ENCODE peak calls at places on chromosomes 6 and 20, in four cellular contexts. B, C, Z and D are unnamed samples.

GRCh38 chr6:12348530-12349511 is 58.7 kb downstream of the EDN1 start:
- DNase-seq in C (no peak), Z (no peak), B (peak), D (peak)

GRCh38 chr6:22062807-22063408 is 233.9 kb downstream of the PRL start:
- DNase-seq in Z (no peak), C (no peak), B (no peak), D (no peak)

GRCh38 chr20:56551571-56551970 is 18.5 kb downstream of the FAM209B start:
- DNase-seq in Z (no peak), B (no peak), C (no peak), D (no peak)

GRCh38 chr6:148479498-148479897 is 136.9 kb downstream of the SASH1 start:
- DNase-seq in C (no peak), B (no peak), Z (no peak), D (no peak)

GRCh38 chr20:38726849-38727601 is 2.7 kb downstream of the SLC32A1 start:
- DNase-seq in Z (no peak), C (peak), B (peak), D (no peak)

GRCh38 chr6:131014080-131014776 is 48.8 kb downstream of the EPB41L2 start:
- DNase-seq in B (no peak), C (no peak), Z (no peak), D (no peak)

GRCh38 chr6:70421509-70421908 is 8.2 kb downstream of the FAM135A start:
- DNase-seq in C (no peak), Z (no peak), B (peak), D (no peak)

GRCh38 chr20:50392138-50392866 is 117.9 kb upstream of the PTPN1 start:
- DNase-seq in C (no peak), Z (no peak), B (no peak), D (no peak)

GRCh38 chr20:373171-373890 is 7.2 kb upstream of the TRIB3 start:
- DNase-seq in B (peak), Z (no peak), C (peak), D (peak)

GRCh38 chr6:18609715-18610114 is 222.6 kb downstream of the RNF144B start:
- DNase-seq in B (no peak), Z (no peak), C (no peak), D (no peak)

GRCh38 chr6:73309534-73309783 is 44.6 kb downstream of the DPPA5 start:
- DNase-seq in C (no peak), Z (no peak), B (no peak), D (no peak)

GRCh38 chr20:50318709-50319108 is 128.1 kb downstream of the CEBPB start:
- DNase-seq in Z (no peak), B (no peak), C (no peak), D (no peak)

GRCh38 chr20:44407402-44408184 is 52.1 kb downstream of the HNF4A start:
- DNase-seq in C (no peak), B (peak), Z (no peak), D (peak)

GRCh38 chr6:105211831-105212230 is 32.0 kb upstream of the POPDC3 start:
- DNase-seq in B (no peak), Z (no peak), C (no peak), D (peak)

GRCh38 chr20:41046716-41047115 is 18.1 kb downstream of the TOP1 start:
- DNase-seq in C (no peak), B (no peak), Z (no peak), D (peak)

GRCh38 chr6:33683051-33683571 is 28.4 kb downstream of the UQCC2 start:
- DNase-seq in C (no peak), Z (no peak), B (no peak), D (no peak)

GRCh38 chr6:149140137-149140909 is 177.2 kb upstream of the TAB2 start:
- DNase-seq in C (no peak), Z (no peak), B (no peak), D (no peak)

GRCh38 chr20:49699200-49699992 is 14.3 kb downstream of the B4GALT5 start:
- DNase-seq in B (no peak), C (no peak), Z (no peak), D (peak)

GRCh38 chr20:63698739-63699465 is 2.5 kb downstream of the TNFRSF6B start:
- DNase-seq in B (peak), C (peak), Z (no peak), D (peak)
- H3K27ac ChIP-seq in B (no peak), C (no peak), Z (no peak), D (peak)

DNA sequence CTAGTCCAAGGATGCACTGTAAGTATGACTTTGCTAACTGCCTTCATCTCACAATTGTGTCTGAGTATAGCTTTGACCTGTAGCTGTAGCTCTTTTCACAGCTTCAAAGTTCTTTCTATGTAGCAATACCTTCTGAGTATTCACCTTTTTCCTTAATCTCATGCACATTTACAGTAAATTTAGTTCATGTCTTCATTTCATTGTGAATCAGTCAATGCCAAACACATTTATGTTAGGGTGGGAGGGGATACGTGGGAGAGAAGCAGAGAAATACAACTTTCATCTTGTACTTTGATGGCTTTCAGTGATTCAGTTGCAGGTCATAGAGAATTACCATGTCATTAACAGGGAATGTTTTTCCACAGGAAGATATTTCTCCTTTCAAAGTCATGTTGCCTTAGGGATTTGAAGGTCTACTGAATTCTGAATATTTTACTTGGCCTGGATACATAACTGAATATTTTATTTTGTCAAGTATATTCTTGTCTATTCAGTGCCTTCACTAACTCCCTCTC is 119.2 kb downstream of the TINAG start:
- DNase-seq in Z (no peak), C (no peak), B (no peak), D (peak)
- H4K5ac ChIP-seq in Z (no peak), C (no peak), B (no peak), D (no peak)

DNA sequence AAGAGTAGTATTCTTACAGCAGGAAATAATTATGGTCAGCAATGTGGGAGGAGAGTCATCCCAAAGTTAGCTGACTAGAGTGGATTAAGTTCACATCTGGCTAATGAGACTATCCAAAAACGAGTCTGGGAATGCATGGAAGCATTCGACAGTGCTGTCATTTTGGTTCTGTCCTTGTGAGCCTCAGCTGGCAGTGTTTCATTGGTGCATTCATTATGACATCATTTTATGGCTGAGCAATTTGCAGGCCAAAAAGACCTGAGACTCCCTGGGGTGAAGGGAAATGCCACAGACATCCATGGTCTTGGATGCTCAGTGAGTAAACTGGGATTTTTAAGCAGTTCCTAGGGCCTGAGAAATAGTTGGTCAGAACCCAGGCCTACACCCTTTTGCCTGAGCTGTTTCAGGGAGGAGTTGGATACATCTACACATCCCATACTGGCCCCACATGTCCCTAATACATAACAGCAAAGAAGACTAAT is 196.4 kb upstream of the CCN2 start:
- DNase-seq in Z (no peak), C (no peak), B (peak), D (peak)
- H3K27ac ChIP-seq in Z (no peak), C (no peak), B (no peak), D (peak)

GRCh38 chr6:155378724-155379123 is 64.4 kb upstream of the TFB1M start:
- DNase-seq in C (no peak), B (no peak), Z (no peak), D (no peak)
- H4K5ac ChIP-seq in C (no peak), B (no peak), Z (no peak), D (peak)

DNA sequence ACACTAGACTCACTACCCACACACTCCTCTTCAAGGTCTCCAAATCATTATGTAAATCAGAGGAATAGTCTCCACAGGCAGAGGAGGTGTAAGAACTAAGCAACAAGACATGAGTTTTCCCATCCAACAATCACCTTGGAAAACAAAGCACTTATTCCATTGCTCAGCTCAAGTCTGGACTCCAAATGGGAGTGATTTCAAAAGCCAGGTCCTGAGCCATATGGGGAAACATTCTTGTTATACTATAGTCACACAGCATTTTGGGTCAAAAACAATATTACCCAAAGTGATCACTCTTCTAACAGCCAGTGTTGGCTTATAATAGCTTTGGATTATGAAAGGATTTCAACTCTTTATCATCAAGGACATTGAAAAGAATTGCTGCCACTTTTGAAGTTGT is 3.6 kb upstream of the PRPH2 start:
- DNase-seq in Z (no peak), B (no peak), C (no peak), D (no peak)
- H3K27ac ChIP-seq in Z (no peak), B (no peak), C (no peak), D (no peak)

GRCh38 chr20:17510548-17510947 is 20.6 kb downstream of the BFSP1 start:
- DNase-seq in C (no peak), B (no peak), Z (no peak), D (no peak)
- H4K5ac ChIP-seq in C (no peak), B (no peak), Z (no peak), D (no peak)

GRCh38 chr6:143698329-143698728 is 20.6 kb downstream of the PHACTR2 start:
- DNase-seq in B (no peak), Z (no peak), C (no peak), D (no peak)
- H3K27ac ChIP-seq in B (no peak), Z (no peak), C (no peak), D (peak)

GRCh38 chr6:15513801-15514711 is 148.8 kb downstream of the DTNBP1 start:
- DNase-seq in C (no peak), B (no peak), Z (no peak), D (no peak)

GRCh38 chr6:15515660-15516375 is 147.0 kb downstream of the DTNBP1 start:
- DNase-seq in B (no peak), Z (no peak), C (no peak), D (no peak)

GRCh38 chr6:15516378-15516777 is 146.4 kb downstream of the DTNBP1 start:
- DNase-seq in B (no peak), C (no peak), Z (no peak), D (no peak)

GRCh38 chr6:15516923-15517560 is 145.8 kb downstream of the DTNBP1 start:
- DNase-seq in Z (no peak), B (no peak), C (no peak), D (no peak)

GRCh38 chr6:15515226-15515625 is 147.6 kb downstream of the DTNBP1 start:
- DNase-seq in C (no peak), B (no peak), Z (no peak), D (no peak)
- H4K5ac ChIP-seq in C (no peak), B (no peak), Z (no peak), D (no peak)

GRCh38 chr20:51437182-51437923 is 105.2 kb downstream of the NFATC2 start:
- DNase-seq in C (no peak), B (no peak), Z (no peak), D (no peak)
- H3K27ac ChIP-seq in C (no peak), B (no peak), Z (no peak), D (no peak)

GRCh38 chr6:3358413-3359090 is 98.3 kb downstream of the SLC22A23 start:
- DNase-seq in C (no peak), Z (no peak), B (no peak), D (no peak)
- H4K5ac ChIP-seq in C (no peak), Z (no peak), B (no peak), D (no peak)